ENCODE peak calls at places on chromosomes 12 and 14, in nine cellular contexts. X is foreskin fibroblast, Q is uterus, R is IMR-90, T is fibroblast of the aortic adventitia, F is Peyer's patch, G is GM12865, V is choroid plexus epithelial cell, Y is cardiac fibroblast. S is an unnamed sample.

GRCh38 chr14:96808619-96809405 is 11.6 kb downstream of the VRK1 start:
- DNase-seq in F (no peak), G (no peak), X (no peak), T (no peak), R (no peak), V (no peak), Q (no peak), Y (no peak), S (no peak)

GRCh38 chr12:121333747-121334146 is 18.5 kb downstream of the ANAPC5 start:
- DNase-seq in F (no peak), Q (no peak), G (no peak), T (no peak), R (no peak), X (no peak), V (no peak), Y (no peak), S (no peak)

GRCh38 chr12:76029982-76030377 is 1.6 kb downstream of the PHLDA1 start:
- DNase-seq in X (peak), R (peak), Q (no peak), F (no peak), T (peak), V (peak), G (no peak), Y (peak), S (no peak)

GRCh38 chr14:79383031-79383430 is 828.3 kb downstream of the DIO2 start:
- DNase-seq in V (no peak), R (no peak), Y (no peak), Q (no peak), F (no peak), T (no peak), X (no peak), G (no peak), S (no peak)

GRCh38 chr12:99959549-99960170 is 25.1 kb downstream of the ANKS1B start:
- DNase-seq in F (no peak), Y (peak), V (peak), Q (no peak), R (no peak), G (no peak), T (peak), X (peak), S (no peak)

GRCh38 chr14:30330452-30330851 is 228.5 kb upstream of the G2E3 start:
- DNase-seq in T (no peak), V (peak), X (peak), Y (peak), Q (no peak), F (no peak), G (no peak), R (no peak), S (no peak)

GRCh38 chr14:91310620-91311283 is 66.2 kb upstream of the GPR68 start:
- DNase-seq in G (no peak), X (no peak), F (no peak), T (no peak), Y (no peak), Q (no peak), R (no peak), V (no peak), S (no peak)

GRCh38 chr12:24950231-24950834 is 1.4 kb upstream of the BCAT1 start:
- DNase-seq in Q (no peak), F (no peak), T (no peak), X (no peak), Y (no peak), G (peak), R (no peak), V (no peak), S (peak)

GRCh38 chr12:19739195-19739776 is 300.0 kb downstream of the AEBP2 start:
- DNase-seq in Q (no peak), V (peak), R (peak), Y (peak), G (peak), X (peak), F (no peak), T (peak), S (peak)

GRCh38 chr14:23119362-23120327 is 590 bp upstream of the CEBPE start:
- DNase-seq in Q (no peak), V (no peak), X (no peak), T (no peak), Y (no peak), F (no peak), R (no peak), G (peak), S (peak)

GRCh38 chr12:9760699-9761406 is at the start of gene CD69:
- DNase-seq in T (no peak), G (peak), X (no peak), Y (no peak), V (peak), Q (no peak), F (no peak), R (no peak), S (peak)

GRCh38 chr12:113862570-113863454 is 103.3 kb downstream of the RBM19 start:
- DNase-seq in T (peak), Q (no peak), G (peak), Y (peak), F (no peak), X (peak), V (peak), R (peak), S (no peak)
- H3K4me3 ChIP-seq in T (no peak), Q (no peak), G (no peak), Y (peak), F (no peak), X (no peak), V (no peak), R (no peak), S (no peak)

GRCh38 chr14:94572637-94573303 is 8.5 kb upstream of the SERPINA5 start:
- DNase-seq in R (no peak), Q (no peak), Y (no peak), G (no peak), F (no peak), X (no peak), T (no peak), V (no peak), S (no peak)
- TF ChIP-seq CTCF in R (no peak), Q (no peak), Y (no peak), G (no peak), F (no peak), X (no peak), T (no peak), V (no peak), S (no peak)

DNA sequence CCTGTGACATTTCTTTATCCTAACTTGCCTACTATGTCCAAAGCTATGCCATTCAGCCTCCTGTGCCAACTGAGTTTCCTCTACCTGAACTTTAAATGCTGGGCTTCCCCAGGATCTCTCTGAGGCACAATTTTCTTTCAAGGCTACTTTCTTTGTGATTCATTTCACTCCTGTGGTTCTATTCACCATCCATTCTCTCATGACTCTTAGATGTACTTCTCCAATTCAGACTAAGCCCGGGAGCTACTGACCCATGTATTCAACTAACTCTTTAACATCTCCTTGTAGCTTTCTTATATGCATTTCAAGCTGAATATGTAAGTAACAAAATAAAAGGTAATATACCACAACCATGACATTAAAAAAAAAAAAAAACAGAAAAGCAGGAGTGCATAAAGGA is 738.9 kb upstream of the USP15 start:
- DNase-seq in X (no peak), F (no peak), R (no peak), G (no peak), V (no peak), Y (no peak), T (no peak), Q (no peak), S (no peak)
- H3K4me3 ChIP-seq in X (no peak), F (no peak), R (no peak), G (no peak), V (no peak), Y (no peak), T (no peak), Q (no peak), S (no peak)

DNA sequence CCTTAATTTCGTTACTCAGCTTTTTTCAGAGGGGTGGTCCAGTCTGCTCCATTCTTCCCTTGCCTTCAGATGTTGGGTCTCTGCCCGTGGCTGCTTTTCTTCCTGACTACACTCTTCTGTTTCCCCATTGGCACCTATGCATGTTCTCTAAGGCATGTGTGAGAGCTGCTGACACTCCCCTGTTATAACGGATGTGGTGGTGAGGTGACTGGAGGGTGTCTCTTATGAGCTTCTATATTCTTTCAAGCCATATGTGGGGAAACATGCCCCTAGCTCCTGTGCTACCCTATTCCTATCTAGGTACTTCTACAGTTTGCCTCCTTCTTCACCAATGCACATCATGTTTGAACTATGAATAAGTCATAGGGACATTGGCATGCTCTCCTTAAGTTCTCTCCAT is 643.2 kb downstream of the RPL10L start:
- DNase-seq in Q (no peak), X (no peak), V (no peak), Y (no peak), G (peak), T (no peak), F (no peak), R (no peak), S (no peak)
- TF ChIP-seq CTCF in Q (no peak), X (no peak), V (no peak), Y (no peak), G (no peak), T (no peak), F (no peak), R (no peak), S (no peak)

GRCh38 chr12:78888583-78888982 is 24.0 kb downstream of the SYT1 start:
- DNase-seq in V (peak), R (no peak), G (peak), Q (no peak), X (no peak), Y (peak), T (no peak), F (no peak), S (peak)
- H3K4me3 ChIP-seq in V (no peak), R (no peak), G (no peak), Q (no peak), X (no peak), Y (no peak), T (no peak), F (no peak), S (no peak)

GRCh38 chr12:106429636-106430035 is 72.1 kb downstream of the POLR3B start:
- DNase-seq in R (no peak), V (peak), X (no peak), G (no peak), T (no peak), F (no peak), Y (no peak), Q (no peak), S (no peak)
- TF ChIP-seq CTCF in R (no peak), V (no peak), X (no peak), G (no peak), T (no peak), F (no peak), Y (no peak), Q (no peak), S (no peak)

DNA sequence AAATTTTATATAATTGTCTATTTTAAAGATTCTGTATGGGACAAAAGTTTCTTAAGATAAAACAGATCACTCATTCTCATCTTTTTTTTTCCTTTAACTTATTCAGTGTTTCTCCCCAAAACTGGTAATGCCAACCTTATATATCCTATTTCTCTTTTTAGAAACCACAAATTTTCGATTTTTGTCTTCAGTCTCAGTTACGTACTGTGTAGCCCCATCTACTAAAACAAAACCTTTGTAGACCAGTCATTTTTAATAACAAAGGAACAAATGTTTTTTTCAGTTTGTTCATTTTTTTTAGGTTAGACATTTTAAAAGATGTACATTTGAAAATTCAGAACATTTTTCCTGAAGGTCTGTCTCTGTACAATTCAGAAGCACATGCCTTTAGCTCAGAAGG is 18.2 kb downstream of the PNMA1 start:
- DNase-seq in Q (no peak), R (no peak), F (no peak), X (no peak), T (no peak), G (peak), Y (no peak), V (no peak), S (no peak)
- H3K4me3 ChIP-seq in Q (no peak), R (no peak), F (no peak), X (no peak), T (no peak), G (peak), Y (no peak), V (no peak), S (no peak)

GRCh38 chr12:5969974-5970690 is 25.1 kb upstream of the ANO2 start:
- DNase-seq in G (no peak), F (no peak), X (no peak), T (no peak), R (no peak), V (no peak), Q (no peak), Y (no peak), S (no peak)
- TF ChIP-seq CTCF in G (no peak), F (no peak), X (no peak), T (peak), R (no peak), V (peak), Q (no peak), Y (no peak), S (no peak)

S was measured in GM12864.